ENCODE peak calls at places on chromosome 20, in ten cellular contexts. S is right cardiac atrium; C is tibial nerve; A is bronchial epithelial cell; U is CD8-positive, alpha-beta memory T cell; F is fibroblast of lung; G is A549; W is stomach; V is mammary epithelial cell; H is GM06990. N is an unnamed sample.

GRCh38 chr20:52105573-52106422 is 85.8 kb downstream of the ZFP64 start:
- DNase-seq in S (no peak), C (no peak), A (peak; percentile 83), U (no peak), F (peak; percentile 57), G (peak; percentile 35), W (no peak), V (peak; percentile 57), H (no peak), N (peak; percentile 87)

GRCh38 chr20:1618479-1618878 is 1.3 kb downstream of the SIRPB1 start:
- DNase-seq in S (no peak), C (no peak), A (no peak), U (no peak), F (no peak), G (no peak), W (no peak), V (no peak), H (no peak), N (no peak)

GRCh38 chr20:38999217-38999616 is 37.1 kb downstream of the DHX35 start:
- DNase-seq in S (no peak), C (no peak), A (no peak), U (no peak), F (no peak), G (no peak), W (no peak), V (no peak), H (no peak), N (no peak)

GRCh38 chr20:37702643-37703337 is 9.0 kb downstream of the CTNNBL1 start:
- DNase-seq in S (no peak), C (no peak), A (no peak), U (no peak), F (no peak), G (no peak), W (no peak), V (no peak), H (no peak), N (no peak)

GRCh38 chr20:38859070-38859690 is 53.7 kb downstream of the PPP1R16B start:
- DNase-seq in S (no peak), C (no peak), A (no peak), U (peak; percentile 46), F (no peak), G (no peak), W (no peak), V (no peak), H (no peak), N (no peak)

GRCh38 chr20:25316506-25317190 is 68.8 kb downstream of the PYGB start:
- DNase-seq in S (no peak), C (no peak), A (no peak), U (no peak), F (no peak), G (no peak), W (peak; percentile 16), V (no peak), H (no peak), N (no peak)

GRCh38 chr20:642398-643174 is 10.4 kb downstream of the SRXN1 start:
- DNase-seq in S (peak; percentile 48), C (no peak), A (no peak), U (no peak), F (peak; percentile 12), G (no peak), W (no peak), V (no peak), H (no peak), N (no peak)

GRCh38 chr20:21615617-21616080 is 89.8 kb upstream of the PAX1 start:
- DNase-seq in S (peak; percentile 28), C (peak; percentile 59), A (peak; percentile 43), U (no peak), F (peak; percentile 37), G (peak; percentile 73), W (peak; percentile 55), V (peak; percentile 43), H (peak; percentile 20), N (no peak)

GRCh38 chr20:63636752-63637633 is 10.1 kb upstream of the GMEB2 start:
- DNase-seq in S (no peak), C (no peak), A (peak; percentile 15), U (no peak), F (peak; percentile 9), G (no peak), W (no peak), V (peak; percentile 21), H (no peak), N (no peak)

GRCh38 chr20:63639093-63639860 is 12.4 kb upstream of the GMEB2 start:
- DNase-seq in S (peak; percentile 64), C (no peak), A (no peak), U (peak; percentile 76), F (no peak), G (no peak), W (peak; percentile 43), V (no peak), H (no peak), N (no peak)

GRCh38 chr20:63633732-63634131 is 6.8 kb upstream of the GMEB2 start:
- DNase-seq in S (no peak), C (no peak), A (no peak), U (no peak), F (no peak), G (no peak), W (no peak), V (no peak), H (no peak), N (no peak)

GRCh38 chr20:63640086-63640485 is 13.1 kb downstream of the STMN3 start:
- DNase-seq in S (no peak), C (no peak), A (no peak), U (no peak), F (no peak), G (no peak), W (no peak), V (no peak), H (no peak), N (peak; percentile 84)

DNA sequence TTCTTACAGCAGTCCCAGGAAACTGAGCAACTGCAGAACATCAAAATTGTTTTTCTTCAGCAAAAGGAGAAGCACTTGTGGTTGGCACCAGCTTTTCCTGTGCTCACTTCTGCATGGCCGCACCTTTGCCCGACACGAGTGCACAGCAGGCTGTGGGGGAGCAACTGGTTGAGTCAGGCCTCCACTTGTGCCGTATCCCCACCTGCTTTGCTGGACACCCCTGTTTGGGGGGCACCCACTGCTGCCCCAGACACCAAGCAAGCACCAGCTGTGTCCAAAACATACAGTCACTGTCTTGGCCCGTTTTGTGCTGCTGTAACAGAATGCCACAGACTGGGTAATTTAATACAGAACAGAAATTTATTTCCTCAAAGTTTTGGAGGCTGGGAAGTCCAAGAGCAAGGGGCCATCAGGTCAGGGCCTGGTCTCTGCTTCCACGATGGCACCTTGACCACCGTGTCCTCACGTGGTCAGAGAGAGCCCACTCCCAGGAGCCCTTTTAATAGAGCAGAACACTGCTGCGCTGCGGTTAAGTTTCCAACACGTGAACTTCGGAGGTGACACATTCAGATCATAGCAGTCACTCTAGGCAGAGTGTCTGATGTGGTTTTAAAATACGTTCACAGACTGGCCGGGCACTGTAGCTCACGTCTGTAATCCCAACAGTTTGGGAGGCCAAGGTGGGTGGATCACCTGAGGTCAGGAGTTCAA is 8.7 kb upstream of the GMEB2 start:
- DNase-seq in S (no peak), C (no peak), A (no peak), U (peak; percentile 90), F (no peak), G (no peak), W (peak; percentile 41), V (no peak), H (peak; percentile 64), N (no peak)
- H3K4me3 ChIP-seq in S (no peak overlapping the region), C (no peak overlapping the region), A (no peak overlapping the region), U (peak overlapping the region; percentile 54), F (no peak overlapping the region), G (no peak overlapping the region), W (no peak overlapping the region), V (no peak overlapping the region), H (no peak overlapping the region), N (no peak overlapping the region)

GRCh38 chr20:50246367-50247195 is 56.0 kb downstream of the CEBPB start:
- DNase-seq in S (no peak), C (no peak), A (peak; percentile 37), U (no peak), F (peak; percentile 32), G (no peak), W (peak; percentile 69), V (peak; percentile 26), H (no peak), N (no peak)

GRCh38 chr20:50247196-50248094 is 56.8 kb downstream of the CEBPB start:
- DNase-seq in S (no peak), C (no peak), A (no peak), U (no peak), F (no peak), G (no peak), W (no peak), V (no peak), H (no peak), N (no peak)

GRCh38 chr20:50243610-50244351 is 53.2 kb downstream of the CEBPB start:
- DNase-seq in S (no peak), C (no peak), A (no peak), U (no peak), F (no peak), G (no peak), W (no peak), V (no peak), H (no peak), N (peak; percentile 72)

GRCh38 chr20:50244352-50245149 is 53.9 kb downstream of the CEBPB start:
- DNase-seq in S (no peak), C (no peak), A (peak; percentile 27), U (no peak), F (no peak), G (no peak), W (peak; percentile 73), V (peak; percentile 63), H (no peak), N (peak; percentile 74)

DNA sequence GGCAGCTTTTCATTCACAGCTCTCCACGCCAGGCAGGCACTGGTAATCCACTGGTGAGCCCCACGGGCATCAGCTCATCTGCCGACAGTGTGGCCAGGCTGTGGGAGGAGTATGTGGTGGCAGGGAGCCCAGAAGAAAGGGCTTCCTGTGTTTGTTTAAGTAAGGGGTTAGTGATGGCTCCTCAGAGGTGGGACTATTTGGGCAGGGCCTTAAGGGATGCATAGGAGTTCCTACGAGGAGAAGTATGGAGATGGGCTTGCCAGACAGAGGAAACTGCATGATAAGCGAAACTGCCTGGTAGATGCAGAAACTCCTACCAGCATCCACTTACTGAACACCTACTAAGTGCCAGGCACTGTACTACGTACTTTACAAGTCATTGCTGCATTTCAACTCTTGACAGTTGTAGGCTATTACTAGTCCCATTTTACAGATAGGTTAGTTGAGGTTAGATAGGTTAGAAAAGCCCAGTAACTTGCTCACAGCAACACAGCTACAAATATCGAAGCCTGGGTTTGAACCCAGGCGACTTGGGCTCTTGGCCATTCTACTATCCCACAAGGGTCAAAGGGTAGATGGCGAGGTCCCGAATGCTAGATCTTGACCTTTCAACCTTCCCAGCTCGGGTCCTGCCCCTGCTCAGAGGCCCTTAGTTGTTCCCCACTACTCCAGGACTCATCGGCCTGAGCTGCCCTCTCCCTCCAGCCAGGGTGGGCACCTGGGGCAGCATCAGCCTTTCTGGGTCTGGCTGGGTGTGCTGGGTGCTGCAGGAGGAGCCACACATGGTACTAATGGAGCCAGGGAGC is 55.1 kb downstream of the CEBPB start:
- DNase-seq in S (no peak), C (no peak), A (peak; percentile 29), U (no peak), F (peak; percentile 69), G (no peak), W (no peak), V (peak; percentile 58), H (no peak), N (peak; percentile 83)
- H3K4me3 ChIP-seq in S (no peak overlapping the region), C (no peak overlapping the region), A (no peak overlapping the region), U (no peak overlapping the region), F (no peak overlapping the region), G (no peak overlapping the region), W (no peak overlapping the region), V (no peak overlapping the region), H (no peak overlapping the region), N (no peak overlapping the region)

GRCh38 chr20:46023999-46024398 is 5.0 kb upstream of the SLC12A5 start:
- DNase-seq in S (no peak), C (no peak), A (peak; percentile 44), U (no peak), F (no peak), G (no peak), W (no peak), V (peak; percentile 45), H (no peak), N (no peak)

GRCh38 chr20:46021361-46022359 is 7.4 kb upstream of the SLC12A5 start:
- DNase-seq in S (no peak), C (no peak), A (no peak), U (no peak), F (no peak), G (peak; percentile 69), W (peak; percentile 39), V (no peak), H (peak; percentile 73), N (peak; percentile 96)

GRCh38 chr20:46022411-46023147 is 6.4 kb upstream of the SLC12A5 start:
- DNase-seq in S (peak; percentile 45), C (no peak), A (no peak), U (peak; percentile 58), F (no peak), G (peak; percentile 51), W (peak; percentile 65), V (peak; percentile 23), H (peak; percentile 72), N (peak; percentile 92)

GRCh38 chr20:46025376-46025783 is 3.6 kb upstream of the SLC12A5 start:
- DNase-seq in S (no peak), C (no peak), A (no peak), U (no peak), F (no peak), G (no peak), W (no peak), V (no peak), H (no peak), N (no peak)

GRCh38 chr20:46023148-46023484 is 5.9 kb upstream of the SLC12A5 start:
- DNase-seq in S (no peak), C (no peak), A (no peak), U (no peak), F (no peak), G (no peak), W (no peak), V (no peak), H (no peak), N (no peak)
- H3K4me3 ChIP-seq in S (no peak overlapping the region), C (no peak overlapping the region), A (no peak overlapping the region), U (no peak overlapping the region), F (no peak overlapping the region), G (no peak overlapping the region), W (no peak overlapping the region), V (no peak overlapping the region), H (no peak overlapping the region), N (no peak overlapping the region)

DNA sequence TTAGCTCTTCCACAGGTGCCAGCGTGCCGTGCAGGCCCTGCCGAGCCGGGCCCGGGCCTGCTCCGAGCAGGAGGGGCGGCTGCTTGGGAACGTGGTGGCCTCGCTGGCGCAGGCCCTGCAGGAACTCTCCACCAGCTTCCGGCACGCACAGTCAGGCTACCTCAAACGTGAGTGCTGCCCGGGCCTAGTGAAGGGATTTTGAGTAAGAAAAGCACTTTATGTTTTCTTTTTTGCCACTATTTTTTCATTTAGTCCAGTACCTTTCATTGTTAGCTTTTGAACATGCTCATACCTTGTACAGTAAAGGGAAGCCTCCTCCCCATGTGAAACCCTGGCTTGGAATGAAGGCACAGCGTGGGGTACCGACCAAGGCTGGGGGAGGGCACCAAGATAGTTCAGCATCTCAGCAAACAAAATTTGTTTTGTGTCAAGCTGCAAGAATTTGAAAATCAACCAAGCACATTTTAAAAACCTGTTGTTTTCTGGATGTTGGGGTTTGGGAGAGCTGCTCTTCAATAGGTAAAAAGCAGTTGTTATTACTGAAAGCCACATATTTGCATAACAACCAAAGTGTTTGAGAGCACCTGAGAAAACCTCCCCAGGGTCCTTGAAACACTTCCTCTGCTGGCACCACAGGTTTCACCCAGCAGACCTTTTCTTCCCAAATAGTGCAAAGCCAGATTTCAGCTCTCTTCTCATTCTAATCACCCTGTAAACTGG is 18.4 kb downstream of the STX16 start:
- DNase-seq in S (no peak), C (no peak), A (no peak), U (no peak), F (no peak), G (no peak), W (no peak), V (no peak), H (no peak), N (peak; percentile 75)
- H3K4me3 ChIP-seq in S (no peak overlapping the region), C (no peak overlapping the region), A (no peak overlapping the region), U (no peak overlapping the region), F (no peak overlapping the region), G (no peak overlapping the region), W (no peak overlapping the region), V (no peak overlapping the region), H (no peak overlapping the region), N (no peak overlapping the region)

N was measured in RWPE2.